ENCODE peak calls at places on chromosomes 3 and 15, in ten cellular contexts. D is AML-193; Z is neural progenitor cell; K is fibroblast of lung; C is stimulated activated naive B cell treated with anti-CD40 and anti-IgM and Interleukin-4, amounts not matched to agents 10 μg/mL and 1 μg/mL and 100 μg/mL, for 72 hours; Q is KG1; E is SW480; L is fibroblast of gingiva; M is NCI-H460; S is GM12865. J is an unnamed sample.

GRCh38 chr3:35639251-35640185 is at the start of gene ARPP21:
- DNase-seq in D (no peak), Z (peak; percentile 70), K (peak; percentile 2), C (peak; percentile 26), Q (no peak), E (no peak), L (no peak), M (peak; percentile 4), S (no peak), J (peak; percentile 38)

GRCh38 chr3:119434703-119435102 is 28.7 kb downstream of the TMEM39A start:
- DNase-seq in D (no peak), Z (no peak), K (no peak), C (no peak), Q (no peak), E (no peak), L (no peak), M (no peak), S (no peak), J (no peak)

GRCh38 chr15:85756411-85757072 is 38.2 kb downstream of the KLHL25 start:
- DNase-seq in D (peak; percentile 14), Z (no peak), K (no peak), C (no peak), Q (no peak), E (no peak), L (no peak), M (no peak), S (no peak), J (peak; percentile 38)

GRCh38 chr15:83164409-83165404 is 42.9 kb downstream of the HDGFL3 start:
- DNase-seq in D (no peak), Z (no peak), K (peak; percentile 43), C (no peak), Q (no peak), E (no peak), L (peak; percentile 22), M (no peak), S (peak; percentile 41), J (no peak)

GRCh38 chr3:141486735-141487418 is at the start of gene RASA2:
- DNase-seq in D (peak; percentile 56), Z (peak; percentile 95), K (peak; percentile 74), C (peak; percentile 61), Q (peak; percentile 48), E (peak; percentile 91), L (peak; percentile 83), M (peak; percentile 57), S (peak; percentile 86), J (peak; percentile 87)

GRCh38 chr3:16329792-16330061 is 64.7 kb downstream of the OXNAD1 start:
- DNase-seq in D (no peak), Z (peak; percentile 83), K (no peak), C (no peak), Q (no peak), E (no peak), L (no peak), M (no peak), S (no peak), J (no peak)

GRCh38 chr15:89654847-89655805 is at the start of gene KIF7:
- DNase-seq in D (no peak), Z (peak; percentile 91), K (peak; percentile 57), C (no peak), Q (no peak), E (no peak), L (peak; percentile 51), M (no peak), S (no peak), J (peak; percentile 30)

GRCh38 chr3:8571256-8571655 is 69.6 kb downstream of the LMCD1 start:
- DNase-seq in D (no peak), Z (no peak), K (no peak), C (no peak), Q (no peak), E (no peak), L (no peak), M (no peak), S (no peak), J (no peak)